ENCODE peak calls at places on chromosomes 4 and X, in seven cellular contexts. M is astrocyte, J is T-cell, T is fibroblast of mammary gland, G is HEK293T, L is esophagus squamous epithelium, W is HepG2. Y is an unnamed sample.

GRCh38 chr4:155953151-155954117 is at the start of gene CTSO:
- DNase-seq in M (peak; percentile 60), J (peak; percentile 56), T (peak; percentile 86), G (peak; percentile 67), L (peak; percentile 23), W (peak; percentile 22), Y (peak; percentile 84)

GRCh38 chrX:150205011-150205410 is 158.1 kb upstream of the MAMLD1 start:
- DNase-seq in M (no peak), J (no peak), T (peak; percentile 74), G (no peak), L (no peak), W (no peak), Y (no peak)

GRCh38 chr4:39319678-39320077 is 46.5 kb downstream of the RFC1 start:
- DNase-seq in M (peak; percentile 96), J (no peak), T (peak; percentile 88), G (no peak), L (no peak), W (peak; percentile 38), Y (no peak)

GRCh38 chr4:125732682-125733081 is 417.9 kb downstream of the FAT4 start:
- DNase-seq in M (no peak), J (no peak), T (no peak), G (no peak), L (no peak), W (no peak), Y (no peak)

GRCh38 chr4:113106076-113106475 is 56.6 kb downstream of the ANK2 start:
- DNase-seq in M (peak; percentile 23), J (no peak), T (peak; percentile 66), G (peak; percentile 17), L (no peak), W (peak; percentile 59), Y (no peak)

GRCh38 chr4:147825451-147826287 is 93.8 kb downstream of the ARHGAP10 start:
- DNase-seq in M (peak; percentile 59), J (no peak), T (peak; percentile 92), G (peak; percentile 15), L (no peak), W (no peak), Y (peak; percentile 30)

GRCh38 chrX:13891367-13892146 is 74.7 kb upstream of the GPM6B start:
- DNase-seq in M (no peak), J (no peak), T (no peak), G (no peak), L (no peak), W (no peak), Y (peak; percentile 22)

GRCh38 chr4:74033721-74034120 is 4.8 kb downstream of the CXCL3 start:
- DNase-seq in M (no peak), J (no peak), T (peak; percentile 74), G (no peak), L (no peak), W (no peak), Y (no peak)

GRCh38 chrX:72621619-72622485 is 49.2 kb upstream of the HDAC8 start:
- DNase-seq in M (peak; percentile 53), J (no peak), T (peak; percentile 76), G (no peak), L (no peak), W (no peak), Y (no peak)

GRCh38 chr4:4791299-4791798 is 68.1 kb upstream of the MSX1 start:
- DNase-seq in M (peak; percentile 20), J (no peak), T (peak; percentile 52), G (no peak), L (no peak), W (no peak), Y (no peak)

GRCh38 chr4:181959121-181959520 is 284.1 kb upstream of the TENM3 start:
- DNase-seq in M (peak; percentile 89), J (no peak), T (peak; percentile 87), G (no peak), L (no peak), W (no peak), Y (no peak)

GRCh38 chr4:151865327-151865726 is 104.5 kb upstream of the GATB start:
- DNase-seq in M (no peak), J (no peak), T (no peak), G (no peak), L (no peak), W (no peak), Y (peak; percentile 36)

GRCh38 chr4:48102303-48102702 is 31.7 kb downstream of the TXK start:
- DNase-seq in M (no peak), J (no peak), T (no peak), G (no peak), L (no peak), W (no peak), Y (no peak)

GRCh38 chr4:86939737-86940141 is 4.9 kb downstream of the AFF1 start:
- DNase-seq in M (peak; percentile 32), J (no peak), T (no peak), G (no peak), L (peak; percentile 6), W (no peak), Y (no peak)

GRCh38 chr4:76539979-76540378 is 105.0 kb downstream of the SHROOM3 start:
- DNase-seq in M (peak; percentile 84), J (no peak), T (no peak), G (no peak), L (no peak), W (no peak), Y (no peak)

GRCh38 chr4:140423106-140423505 is 4.3 kb downstream of the CLGN start:
- DNase-seq in M (peak; percentile 36), J (no peak), T (peak; percentile 69), G (no peak), L (no peak), W (no peak), Y (no peak)

GRCh38 chrX:66015906-66016689 is 23.8 kb downstream of the VSIG4 start:
- DNase-seq in M (no peak), J (no peak), T (no peak), G (no peak), L (no peak), W (no peak), Y (no peak)

GRCh38 chrX:98067611-98068010 is 1183.9 kb downstream of the RPA4 start:
- DNase-seq in M (peak; percentile 33), J (no peak), T (peak; percentile 13), G (no peak), L (no peak), W (no peak), Y (no peak)

GRCh38 chrX:139083191-139083590 is 371.7 kb upstream of the FGF13 start:
- DNase-seq in M (no peak), J (no peak), T (no peak), G (no peak), L (no peak), W (no peak), Y (no peak)

GRCh38 chrX:41605144-41605543 is 83.6 kb upstream of the GPR34 start:
- DNase-seq in M (no peak), J (no peak), T (no peak), G (no peak), L (no peak), W (no peak), Y (no peak)

GRCh38 chr4:119041951-119042560 is 93.6 kb upstream of the MYOZ2 start:
- DNase-seq in M (peak; percentile 49), J (no peak), T (peak; percentile 84), G (peak; percentile 70), L (no peak), W (peak; percentile 66), Y (no peak)

GRCh38 chr4:105637409-105638258 is 70.9 kb downstream of the INTS12 start:
- DNase-seq in M (peak; percentile 15), J (no peak), T (peak; percentile 44), G (peak; percentile 20), L (peak; percentile 26), W (peak; percentile 4), Y (no peak)

GRCh38 chr4:147620315-147620714 is 3.1 kb downstream of the TMEM184C start:
- DNase-seq in M (no peak), J (no peak), T (no peak), G (no peak), L (no peak), W (no peak), Y (no peak)

GRCh38 chrX:71870337-71871098 is 40.1 kb upstream of the NHSL2 start:
- DNase-seq in M (peak; percentile 14), J (no peak), T (peak; percentile 10), G (peak; percentile 48), L (no peak), W (peak; percentile 27), Y (no peak)

GRCh38 chrX:45849261-45849660 is 648.6 kb upstream of the DIPK2B start:
- DNase-seq in M (peak; percentile 89), J (no peak), T (peak; percentile 86), G (peak; percentile 28), L (no peak), W (peak; percentile 61), Y (no peak)

GRCh38 chr4:152534541-152535231 is 1.2 kb downstream of the FBXW7 start:
- DNase-seq in M (peak; percentile 13), J (peak; percentile 26), T (no peak), G (peak; percentile 31), L (no peak), W (no peak), Y (no peak)

GRCh38 chrX:84339507-84340364 is 151.7 kb upstream of the RPS6KA6 start:
- DNase-seq in M (no peak), J (no peak), T (peak; percentile 49), G (peak; percentile 39), L (no peak), W (peak; percentile 0), Y (no peak)

GRCh38 chr4:85756938-85757337 is 282.0 kb downstream of the ARHGAP24 start:
- DNase-seq in M (no peak), J (no peak), T (peak; percentile 82), G (peak; percentile 31), L (no peak), W (no peak), Y (no peak)

GRCh38 chr4:149306537-149306936 is 509.1 kb downstream of the IQCM start:
- DNase-seq in M (no peak), J (no peak), T (no peak), G (no peak), L (no peak), W (no peak), Y (no peak)

GRCh38 chr4:174358823-174359222 is 75.1 kb downstream of the CEP44 start:
- DNase-seq in M (peak; percentile 77), J (no peak), T (peak; percentile 92), G (no peak), L (no peak), W (no peak), Y (no peak)

GRCh38 chrX:12777670-12778069 is 13.5 kb upstream of the PRPS2 start:
- DNase-seq in M (no peak), J (no peak), T (no peak), G (no peak), L (no peak), W (no peak), Y (no peak)

GRCh38 chrX:3415011-3415410 is 68.6 kb upstream of the MXRA5 start:
- DNase-seq in M (peak; percentile 8), J (no peak), T (no peak), G (no peak), L (no peak), W (no peak), Y (no peak)

GRCh38 chr4:4270529-4270928 is 19.4 kb downstream of the LYAR start:
- DNase-seq in M (peak; percentile 31), J (no peak), T (peak; percentile 34), G (no peak), L (no peak), W (no peak), Y (no peak)

GRCh38 chr4:2411786-2412510 is 6.5 kb downstream of the ZFYVE28 start:
- DNase-seq in M (no peak), J (no peak), T (no peak), G (no peak), L (no peak), W (no peak), Y (no peak)